ENCODE peak calls at places on chromosomes 16 and 17, in five cellular contexts. N is omental fat pad; O is stimulated activated CD4-positive, alpha-beta T cell treated with anti-CD3 and anti-CD28 coated beads, TNF-alpha, amount 100 ng/mL, for 1 hour; U is neural crest cell; V is anterior cingulate cortex. M is an unnamed sample.

GRCh38 chr16:89672177-89672941 is 14.1 kb upstream of the CDK10 start:
- DNase-seq in O (no peak), N (no peak), U (no peak), V (no peak), M (no peak)

GRCh38 chr17:80930335-80931040 is 61.2 kb upstream of the CHMP6 start:
- DNase-seq in O (no peak), U (no peak), V (no peak), N (no peak), M (no peak)

GRCh38 chr17:27400991-27401390 is 55.3 kb upstream of the KSR1 start:
- DNase-seq in V (no peak), N (no peak), O (no peak), U (no peak), M (no peak)

GRCh38 chr16:3842994-3843393 is 37.5 kb downstream of the CREBBP start:
- DNase-seq in V (no peak), U (no peak), N (no peak), O (no peak), M (no peak)

GRCh38 chr17:50899559-50900319 is 33.6 kb upstream of the TOB1 start:
- DNase-seq in N (no peak), V (no peak), U (no peak), O (no peak), M (no peak)

GRCh38 chr17:42704495-42705494 is 22.5 kb downstream of the CNTNAP1 start:
- DNase-seq in O (no peak), U (no peak), N (no peak), V (no peak), M (no peak)

GRCh38 chr16:30805370-30806169 is 18.6 kb upstream of the ZNF629 start:
- DNase-seq in V (peak; percentile 82), U (peak; percentile 71), O (peak; percentile 46), N (peak; percentile 52), M (peak; percentile 83)

GRCh38 chr17:19320876-19321275 is 41.6 kb downstream of the B9D1 start:
- DNase-seq in U (no peak), V (no peak), O (no peak), N (no peak), M (no peak)

GRCh38 chr17:76716834-76717205 is 6.1 kb upstream of the MXRA7 start:
- DNase-seq in V (no peak), O (no peak), N (peak; percentile 18), U (no peak), M (no peak)

GRCh38 chr17:63696381-63696961 is 3.5 kb downstream of the LIMD2 start:
- DNase-seq in V (no peak), O (no peak), U (no peak), N (no peak), M (peak; percentile 50)

GRCh38 chr16:28491080-28491969 is 549 bp downstream of the CLN3 start:
- DNase-seq in V (peak; percentile 33), U (peak; percentile 41), O (no peak), N (no peak), M (peak; percentile 90)

GRCh38 chr17:1783834-1784611 is 22.2 kb downstream of the SERPINF1 start:
- DNase-seq in V (peak; percentile 27), O (no peak), N (peak; percentile 60), U (no peak), M (peak; percentile 52)

GRCh38 chr16:57042157-57043111 is 49.9 kb upstream of the CPNE2 start:
- DNase-seq in U (no peak), O (peak; percentile 63), N (no peak), V (no peak), M (no peak)

GRCh38 chr16:49067776-49068175 is 213.9 kb downstream of the CBLN1 start:
- DNase-seq in U (no peak), O (no peak), N (no peak), V (no peak), M (no peak)